ENCODE peak calls at places on chromosomes 16 and 17, in eight cellular contexts. X is T-helper 9 cell; K is A172; W is cardiac fibroblast; O is Daoy; J is dermis microvascular lymphatic vessel endothelial cell; C is stimulated activated CD4-positive, alpha-beta T cell treated with anti-CD3 and anti-CD28 coated beads, TNF-alpha, amount 100 ng/mL, for 24 hours; F is iPS-NIHi11. I is an unnamed sample.

GRCh38 chr16:66335704-66336329 is 30.7 kb upstream of the CDH5 start:
- DNase-seq in J (peak), F (no peak), C (no peak), X (no peak), W (peak), O (peak), K (peak), I (no peak)

GRCh38 chr16:47140686-47141085 is 3.1 kb downstream of the NETO2 start:
- DNase-seq in O (no peak), F (no peak), K (no peak), C (no peak), W (no peak), J (no peak), X (no peak), I (no peak)

GRCh38 chr16:62068747-62069146 is 32.5 kb upstream of the CDH8 start:
- DNase-seq in X (no peak), C (no peak), F (peak), W (no peak), J (no peak), O (no peak), K (peak), I (peak)

GRCh38 chr16:11333696-11334095 is 11.6 kb upstream of the RMI2 start:
- DNase-seq in C (no peak), F (no peak), W (no peak), K (no peak), X (no peak), J (no peak), O (no peak), I (no peak)

GRCh38 chr17:80204626-80205468 is 15.3 kb downstream of the SGSH start:
- DNase-seq in J (no peak), C (no peak), X (no peak), W (no peak), O (no peak), K (no peak), F (no peak), I (no peak)

GRCh38 chr16:81532491-81533174 is 88.0 kb downstream of the CMIP start:
- DNase-seq in J (no peak), O (no peak), X (no peak), K (no peak), C (no peak), F (no peak), W (no peak), I (peak)

GRCh38 chr17:30332057-30332542 is 1.8 kb downstream of the TMIGD1 start:
- DNase-seq in J (peak), C (no peak), X (peak), F (no peak), W (peak), K (peak), O (no peak), I (peak)

GRCh38 chr16:83887088-83887487 is 11.8 kb upstream of the MLYCD start:
- DNase-seq in F (no peak), C (no peak), O (peak), K (no peak), J (no peak), X (no peak), W (no peak), I (no peak)

GRCh38 chr17:81685108-81685507 is 1.3 kb downstream of the HGS start:
- DNase-seq in C (peak), K (peak), F (no peak), O (peak), W (peak), X (no peak), J (peak), I (peak)

GRCh38 chr16:457732-458400 is 32.4 kb downstream of the RAB11FIP3 start:
- DNase-seq in K (no peak), O (no peak), C (no peak), W (peak), X (no peak), F (no peak), J (peak), I (no peak)